ENCODE peak calls at places on chromosome 19, in ten cellular contexts. One of them, this sample, is unnamed.

GRCh38 chr19:35048911-35049411 is 7.4 kb downstream of the HPN start:
- DNase-seq in GM12865: no peak
- DNase-seq in activated T-helper 1 cell treated with anti-CD3 and anti-CD28 coated beads, Interleukin-12 subunit alpha, Interleukin-12 subunit beta, Interleukin-2, Interleukin-4 antibody, amounts not matched to agents 30 ng/mL and 10 ng/mL and 1 ng/mL, durations not matched to agents 14 hours and 24 hours and 36 hours: no peak
- DNase-seq in GOT3: no peak
- DNase-seq in foreskin fibroblast: no peak
- DNase-seq in HL-60: no peak
- DNase-seq in CD8-positive, alpha-beta T cell: no peak
- DNase-seq in HAP-1: no peak
- DNase-seq in stimulated activated CD4-positive, alpha-beta T cell treated with anti-CD3 and anti-CD28 coated beads, Interleukin-4, amount 100 ng/mL, for 24 hours: no peak
- DNase-seq in germinal center: no peak
- DNase-seq in this sample: no peak

GRCh38 chr19:55605637-55606470 is at the start of gene ZNF865:
- DNase-seq in HL-60: peak
- DNase-seq in activated T-helper 1 cell treated with anti-CD3 and anti-CD28 coated beads, Interleukin-12 subunit alpha, Interleukin-12 subunit beta, Interleukin-2, Interleukin-4 antibody, amounts not matched to agents 30 ng/mL and 10 ng/mL and 1 ng/mL, durations not matched to agents 14 hours and 24 hours and 36 hours: peak
- DNase-seq in foreskin fibroblast: peak
- DNase-seq in HAP-1: peak
- DNase-seq in CD8-positive, alpha-beta T cell: peak
- DNase-seq in germinal center: peak
- DNase-seq in stimulated activated CD4-positive, alpha-beta T cell treated with anti-CD3 and anti-CD28 coated beads, Interleukin-4, amount 100 ng/mL, for 24 hours: peak
- DNase-seq in GM12865: peak
- DNase-seq in GOT3: peak
- DNase-seq in this sample: peak

GRCh38 chr19:15280915-15281683 is 48.9 kb upstream of the EPHX3 start:
- DNase-seq in foreskin fibroblast: peak
- DNase-seq in HAP-1: peak
- DNase-seq in activated T-helper 1 cell treated with anti-CD3 and anti-CD28 coated beads, Interleukin-12 subunit alpha, Interleukin-12 subunit beta, Interleukin-2, Interleukin-4 antibody, amounts not matched to agents 30 ng/mL and 10 ng/mL and 1 ng/mL, durations not matched to agents 14 hours and 24 hours and 36 hours: no peak
- DNase-seq in GOT3: no peak
- DNase-seq in germinal center: no peak
- DNase-seq in HL-60: peak
- DNase-seq in CD8-positive, alpha-beta T cell: no peak
- DNase-seq in GM12865: no peak
- DNase-seq in stimulated activated CD4-positive, alpha-beta T cell treated with anti-CD3 and anti-CD28 coated beads, Interleukin-4, amount 100 ng/mL, for 24 hours: no peak
- DNase-seq in this sample: no peak

GRCh38 chr19:42283248-42284065 is 14.4 kb downstream of the CIC start:
- DNase-seq in activated T-helper 1 cell treated with anti-CD3 and anti-CD28 coated beads, Interleukin-12 subunit alpha, Interleukin-12 subunit beta, Interleukin-2, Interleukin-4 antibody, amounts not matched to agents 30 ng/mL and 10 ng/mL and 1 ng/mL, durations not matched to agents 14 hours and 24 hours and 36 hours: peak
- DNase-seq in HAP-1: peak
- DNase-seq in germinal center: peak
- DNase-seq in stimulated activated CD4-positive, alpha-beta T cell treated with anti-CD3 and anti-CD28 coated beads, Interleukin-4, amount 100 ng/mL, for 24 hours: peak
- DNase-seq in GOT3: peak
- DNase-seq in GM12865: peak
- DNase-seq in foreskin fibroblast: peak
- DNase-seq in HL-60: peak
- DNase-seq in CD8-positive, alpha-beta T cell: peak
- DNase-seq in this sample: peak

GRCh38 chr19:2394054-2394668 is 33.2 kb downstream of the TIMM13 start:
- DNase-seq in GM12865: peak
- DNase-seq in foreskin fibroblast: no peak
- DNase-seq in stimulated activated CD4-positive, alpha-beta T cell treated with anti-CD3 and anti-CD28 coated beads, Interleukin-4, amount 100 ng/mL, for 24 hours: no peak
- DNase-seq in HL-60: peak
- DNase-seq in germinal center: peak
- DNase-seq in GOT3: no peak
- DNase-seq in HAP-1: no peak
- DNase-seq in CD8-positive, alpha-beta T cell: peak
- DNase-seq in activated T-helper 1 cell treated with anti-CD3 and anti-CD28 coated beads, Interleukin-12 subunit alpha, Interleukin-12 subunit beta, Interleukin-2, Interleukin-4 antibody, amounts not matched to agents 30 ng/mL and 10 ng/mL and 1 ng/mL, durations not matched to agents 14 hours and 24 hours and 36 hours: no peak
- DNase-seq in this sample: no peak

GRCh38 chr19:55086730-55087541 is 11.3 kb downstream of the EPS8L1 start:
- DNase-seq in GM12865: peak
- DNase-seq in GOT3: peak
- DNase-seq in activated T-helper 1 cell treated with anti-CD3 and anti-CD28 coated beads, Interleukin-12 subunit alpha, Interleukin-12 subunit beta, Interleukin-2, Interleukin-4 antibody, amounts not matched to agents 30 ng/mL and 10 ng/mL and 1 ng/mL, durations not matched to agents 14 hours and 24 hours and 36 hours: peak
- DNase-seq in foreskin fibroblast: peak
- DNase-seq in stimulated activated CD4-positive, alpha-beta T cell treated with anti-CD3 and anti-CD28 coated beads, Interleukin-4, amount 100 ng/mL, for 24 hours: peak
- DNase-seq in CD8-positive, alpha-beta T cell: peak
- DNase-seq in HAP-1: no peak
- DNase-seq in germinal center: peak
- DNase-seq in HL-60: no peak
- DNase-seq in this sample: no peak

GRCh38 chr19:1079566-1080111 is 12.7 kb downstream of the ARHGAP45 start:
- DNase-seq in GM12865: no peak
- DNase-seq in activated T-helper 1 cell treated with anti-CD3 and anti-CD28 coated beads, Interleukin-12 subunit alpha, Interleukin-12 subunit beta, Interleukin-2, Interleukin-4 antibody, amounts not matched to agents 30 ng/mL and 10 ng/mL and 1 ng/mL, durations not matched to agents 14 hours and 24 hours and 36 hours: peak
- DNase-seq in stimulated activated CD4-positive, alpha-beta T cell treated with anti-CD3 and anti-CD28 coated beads, Interleukin-4, amount 100 ng/mL, for 24 hours: peak
- DNase-seq in HL-60: no peak
- DNase-seq in HAP-1: no peak
- DNase-seq in CD8-positive, alpha-beta T cell: peak
- DNase-seq in foreskin fibroblast: no peak
- DNase-seq in GOT3: no peak
- DNase-seq in germinal center: no peak
- DNase-seq in this sample: no peak

GRCh38 chr19:33345163-33345562 is 28.3 kb upstream of the CEBPG start:
- DNase-seq in stimulated activated CD4-positive, alpha-beta T cell treated with anti-CD3 and anti-CD28 coated beads, Interleukin-4, amount 100 ng/mL, for 24 hours: no peak
- DNase-seq in GM12865: no peak
- DNase-seq in HL-60: no peak
- DNase-seq in CD8-positive, alpha-beta T cell: no peak
- DNase-seq in foreskin fibroblast: no peak
- DNase-seq in HAP-1: no peak
- DNase-seq in activated T-helper 1 cell treated with anti-CD3 and anti-CD28 coated beads, Interleukin-12 subunit alpha, Interleukin-12 subunit beta, Interleukin-2, Interleukin-4 antibody, amounts not matched to agents 30 ng/mL and 10 ng/mL and 1 ng/mL, durations not matched to agents 14 hours and 24 hours and 36 hours: no peak
- DNase-seq in germinal center: no peak
- DNase-seq in GOT3: no peak
- DNase-seq in this sample: no peak

GRCh38 chr19:51735759-51736449 is 12.1 kb upstream of the HAS1 start:
- DNase-seq in germinal center: no peak
- DNase-seq in stimulated activated CD4-positive, alpha-beta T cell treated with anti-CD3 and anti-CD28 coated beads, Interleukin-4, amount 100 ng/mL, for 24 hours: no peak
- DNase-seq in HL-60: peak
- DNase-seq in GM12865: no peak
- DNase-seq in activated T-helper 1 cell treated with anti-CD3 and anti-CD28 coated beads, Interleukin-12 subunit alpha, Interleukin-12 subunit beta, Interleukin-2, Interleukin-4 antibody, amounts not matched to agents 30 ng/mL and 10 ng/mL and 1 ng/mL, durations not matched to agents 14 hours and 24 hours and 36 hours: no peak
- DNase-seq in GOT3: peak
- DNase-seq in HAP-1: no peak
- DNase-seq in foreskin fibroblast: no peak
- DNase-seq in CD8-positive, alpha-beta T cell: no peak
- DNase-seq in this sample: no peak

GRCh38 chr19:10744848-10745293 is 27.0 kb downstream of the DNM2 start:
- DNase-seq in GOT3: no peak
- DNase-seq in stimulated activated CD4-positive, alpha-beta T cell treated with anti-CD3 and anti-CD28 coated beads, Interleukin-4, amount 100 ng/mL, for 24 hours: no peak
- DNase-seq in CD8-positive, alpha-beta T cell: peak
- DNase-seq in germinal center: no peak
- DNase-seq in HAP-1: no peak
- DNase-seq in HL-60: no peak
- DNase-seq in GM12865: no peak
- DNase-seq in activated T-helper 1 cell treated with anti-CD3 and anti-CD28 coated beads, Interleukin-12 subunit alpha, Interleukin-12 subunit beta, Interleukin-2, Interleukin-4 antibody, amounts not matched to agents 30 ng/mL and 10 ng/mL and 1 ng/mL, durations not matched to agents 14 hours and 24 hours and 36 hours: no peak
- DNase-seq in foreskin fibroblast: no peak
- DNase-seq in this sample: no peak

GRCh38 chr19:5977222-5977784 is 637 bp downstream of the RANBP3 start:
- DNase-seq in CD8-positive, alpha-beta T cell: no peak
- DNase-seq in HAP-1: no peak
- DNase-seq in GM12865: no peak
- DNase-seq in GOT3: no peak
- DNase-seq in HL-60: no peak
- DNase-seq in germinal center: no peak
- DNase-seq in activated T-helper 1 cell treated with anti-CD3 and anti-CD28 coated beads, Interleukin-12 subunit alpha, Interleukin-12 subunit beta, Interleukin-2, Interleukin-4 antibody, amounts not matched to agents 30 ng/mL and 10 ng/mL and 1 ng/mL, durations not matched to agents 14 hours and 24 hours and 36 hours: no peak
- DNase-seq in stimulated activated CD4-positive, alpha-beta T cell treated with anti-CD3 and anti-CD28 coated beads, Interleukin-4, amount 100 ng/mL, for 24 hours: no peak
- DNase-seq in foreskin fibroblast: no peak
- DNase-seq in this sample: no peak

GRCh38 chr19:28026636-28027035 is 1186.3 kb downstream of the UQCRFS1 start:
- DNase-seq in GOT3: no peak
- DNase-seq in germinal center: no peak
- DNase-seq in activated T-helper 1 cell treated with anti-CD3 and anti-CD28 coated beads, Interleukin-12 subunit alpha, Interleukin-12 subunit beta, Interleukin-2, Interleukin-4 antibody, amounts not matched to agents 30 ng/mL and 10 ng/mL and 1 ng/mL, durations not matched to agents 14 hours and 24 hours and 36 hours: no peak
- DNase-seq in foreskin fibroblast: no peak
- DNase-seq in stimulated activated CD4-positive, alpha-beta T cell treated with anti-CD3 and anti-CD28 coated beads, Interleukin-4, amount 100 ng/mL, for 24 hours: no peak
- DNase-seq in CD8-positive, alpha-beta T cell: no peak
- DNase-seq in HAP-1: no peak
- DNase-seq in HL-60: no peak
- DNase-seq in GM12865: peak
- DNase-seq in this sample: no peak

GRCh38 chr19:58328999-58329398 is 2.2 kb downstream of the ZSCAN22 start:
- DNase-seq in foreskin fibroblast: no peak
- DNase-seq in activated T-helper 1 cell treated with anti-CD3 and anti-CD28 coated beads, Interleukin-12 subunit alpha, Interleukin-12 subunit beta, Interleukin-2, Interleukin-4 antibody, amounts not matched to agents 30 ng/mL and 10 ng/mL and 1 ng/mL, durations not matched to agents 14 hours and 24 hours and 36 hours: no peak
- DNase-seq in GOT3: no peak
- DNase-seq in GM12865: peak
- DNase-seq in germinal center: no peak
- DNase-seq in HL-60: peak
- DNase-seq in HAP-1: peak
- DNase-seq in CD8-positive, alpha-beta T cell: no peak
- DNase-seq in stimulated activated CD4-positive, alpha-beta T cell treated with anti-CD3 and anti-CD28 coated beads, Interleukin-4, amount 100 ng/mL, for 24 hours: no peak
- DNase-seq in this sample: no peak

This sample was measured in GM06990.